ENCODE peak calls at places on chromosomes 3 and 15, in seven cellular contexts. E, S, O, W, M, L and B are unnamed samples.

GRCh38 chr3:128748527-128748926 is 22.5 kb downstream of the RAB7A start:
- DNase-seq in O (no peak), L (no peak), E (no peak), M (no peak), S (no peak), W (no peak), B (no peak)

GRCh38 chr3:105527949-105528348 is 161.2 kb downstream of the ALCAM start:
- DNase-seq in O (no peak), E (no peak), W (no peak), M (peak), S (no peak), L (no peak), B (no peak)

GRCh38 chr3:139301183-139301582 is 42.6 kb upstream of the MRPS22 start:
- DNase-seq in L (no peak), O (no peak), S (peak), M (peak), E (no peak), W (no peak), B (no peak)

GRCh38 chr15:67180514-67181191 is 73.8 kb downstream of the AAGAB start:
- DNase-seq in O (no peak), E (peak), L (no peak), M (no peak), W (no peak), S (no peak), B (no peak)

GRCh38 chr15:63509933-63510547 is 5.6 kb downstream of the USP3 start:
- DNase-seq in M (peak), W (no peak), S (peak), E (no peak), O (no peak), L (no peak), B (no peak)

GRCh38 chr3:16406579-16406978 is 106.9 kb downstream of the RFTN1 start:
- DNase-seq in L (no peak), S (no peak), M (no peak), E (no peak), W (no peak), O (no peak), B (no peak)

GRCh38 chr15:88447206-88447605 is 20.0 kb downstream of the MRPL46 start:
- DNase-seq in W (no peak), O (no peak), L (no peak), E (no peak), M (no peak), S (no peak), B (no peak)

GRCh38 chr3:149145361-149145760 is 15.9 kb downstream of the HPS3 start:
- DNase-seq in L (no peak), M (no peak), S (no peak), W (no peak), E (no peak), O (peak), B (peak)

GRCh38 chr3:122305818-122306621 is 19.0 kb upstream of the CSTA start:
- DNase-seq in W (no peak), S (no peak), M (no peak), O (peak), L (no peak), E (peak), B (no peak)

GRCh38 chr3:126308394-126309125 is 48.6 kb downstream of the KLF15 start:
- DNase-seq in E (peak), L (no peak), S (no peak), W (no peak), O (no peak), M (no peak), B (no peak)

GRCh38 chr3:50830451-50830850 is 155.7 kb downstream of the DOCK3 start:
- DNase-seq in W (no peak), O (no peak), M (no peak), S (no peak), L (no peak), E (no peak), B (no peak)

GRCh38 chr3:87413821-87414220 is 137.4 kb upstream of the POU1F1 start:
- DNase-seq in W (no peak), L (no peak), O (no peak), S (no peak), M (no peak), E (no peak), B (peak)

GRCh38 chr3:177351195-177351594 is 153.9 kb upstream of the TBL1XR1 start:
- DNase-seq in O (no peak), W (no peak), S (no peak), L (no peak), E (no peak), M (no peak), B (no peak)

GRCh38 chr3:177351757-177352158 is 154.5 kb upstream of the TBL1XR1 start:
- DNase-seq in O (no peak), S (no peak), M (no peak), L (no peak), W (no peak), E (no peak), B (no peak)

GRCh38 chr3:177350051-177350565 is 152.8 kb upstream of the TBL1XR1 start:
- DNase-seq in L (no peak), S (no peak), W (no peak), O (no peak), E (no peak), M (no peak), B (no peak)

GRCh38 chr3:177354461-177354860 is 157.2 kb upstream of the TBL1XR1 start:
- DNase-seq in O (no peak), E (no peak), W (no peak), S (no peak), M (no peak), L (no peak), B (no peak)

GRCh38 chr3:177352424-177352823 is 155.1 kb upstream of the TBL1XR1 start:
- DNase-seq in M (no peak), E (no peak), O (no peak), S (no peak), W (no peak), L (no peak), B (no peak)
- H4K8ac ChIP-seq in M (no peak), E (no peak), O (no peak), S (no peak), W (no peak), L (no peak), B (no peak)

GRCh38 chr3:28139288-28139687 is 102.1 kb upstream of the CMC1 start:
- DNase-seq in S (no peak), W (no peak), M (no peak), O (no peak), E (no peak), L (no peak), B (no peak)
- H4K8ac ChIP-seq in S (no peak), W (no peak), M (no peak), O (no peak), E (no peak), L (no peak), B (no peak)

DNA sequence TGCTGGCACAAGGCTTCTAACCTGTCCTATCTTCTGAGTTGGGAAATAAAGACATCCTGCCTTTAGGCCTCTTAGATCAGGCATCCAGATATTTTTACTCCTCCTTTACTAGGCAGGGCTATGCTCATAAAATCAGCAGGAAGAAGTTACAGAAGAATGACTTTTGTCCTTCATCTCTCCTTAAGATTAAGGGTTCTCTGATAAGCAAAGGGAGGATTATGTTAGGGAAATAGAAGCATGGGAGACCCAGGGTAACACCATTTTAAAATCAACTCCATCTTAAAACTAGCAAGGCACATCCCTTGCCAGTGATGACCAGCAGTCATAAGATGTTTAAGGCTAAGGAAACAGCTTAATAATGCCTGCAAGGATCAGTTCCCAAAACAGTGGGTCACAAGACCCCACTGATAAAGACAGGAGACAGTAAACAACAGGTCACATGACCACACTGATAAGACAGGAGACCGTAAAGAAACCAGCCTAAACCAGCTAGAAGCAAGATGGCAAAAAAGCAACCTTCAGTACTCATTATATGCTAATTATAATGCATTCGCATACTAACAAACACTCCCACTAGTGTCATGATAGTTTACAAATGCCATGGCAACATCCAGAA is 14.5 kb upstream of the EHHADH start:
- DNase-seq in L (no peak), E (no peak), W (no peak), O (peak), S (no peak), M (no peak), B (no peak)
- H4K8ac ChIP-seq in L (no peak), E (no peak), W (no peak), O (no peak), S (no peak), M (no peak), B (no peak)

GRCh38 chr3:99579965-99580364 is 58.4 kb upstream of the COL8A1 start:
- DNase-seq in L (no peak), M (no peak), W (no peak), S (no peak), E (no peak), O (no peak), B (no peak)
- H4K8ac ChIP-seq in L (no peak), M (no peak), W (no peak), S (no peak), E (peak), O (no peak), B (no peak)